ENCODE peak calls at places on chromosomes 12 and 14, in seven cellular contexts. One of them, this sample, is unnamed.

GRCh38 chr12:68746572-68747180 is 700 bp downstream of the SLC35E3 start:
- DNase-seq in upper lobe of left lung: peak
- DNase-seq in germinal center: peak
- DNase-seq in HEK293T: peak
- DNase-seq in NCI-H1417: peak
- DNase-seq in GM20000: peak
- DNase-seq in activated CD4-positive, alpha-beta T cell treated with anti-CD3 and anti-CD28 coated beads for 24 hours: no peak
- DNase-seq in this sample: peak

GRCh38 chr12:69982081-69982480 is 157.1 kb downstream of the MYRFL start:
- DNase-seq in HEK293T: no peak
- DNase-seq in NCI-H1417: no peak
- DNase-seq in upper lobe of left lung: no peak
- DNase-seq in germinal center: no peak
- DNase-seq in GM20000: no peak
- DNase-seq in activated CD4-positive, alpha-beta T cell treated with anti-CD3 and anti-CD28 coated beads for 24 hours: no peak
- DNase-seq in this sample: no peak

GRCh38 chr12:114405449-114406271 is at the start of gene TBX5:
- DNase-seq in activated CD4-positive, alpha-beta T cell treated with anti-CD3 and anti-CD28 coated beads for 24 hours: no peak
- DNase-seq in HEK293T: no peak
- DNase-seq in GM20000: peak
- DNase-seq in NCI-H1417: no peak
- DNase-seq in germinal center: no peak
- DNase-seq in upper lobe of left lung: peak
- DNase-seq in this sample: no peak

GRCh38 chr12:92971869-92972524 is 42.9 kb upstream of the EEA1 start:
- DNase-seq in upper lobe of left lung: no peak
- DNase-seq in germinal center: no peak
- DNase-seq in GM20000: no peak
- DNase-seq in NCI-H1417: no peak
- DNase-seq in HEK293T: no peak
- DNase-seq in activated CD4-positive, alpha-beta T cell treated with anti-CD3 and anti-CD28 coated beads for 24 hours: no peak
- DNase-seq in this sample: no peak

GRCh38 chr14:99549684-99550083 is 54.3 kb downstream of the CCDC85C start:
- DNase-seq in NCI-H1417: peak
- DNase-seq in activated CD4-positive, alpha-beta T cell treated with anti-CD3 and anti-CD28 coated beads for 24 hours: no peak
- DNase-seq in HEK293T: no peak
- DNase-seq in upper lobe of left lung: no peak
- DNase-seq in germinal center: no peak
- DNase-seq in GM20000: no peak
- DNase-seq in this sample: no peak

GRCh38 chr12:21428241-21428640 is 9.2 kb upstream of the PYROXD1 start:
- DNase-seq in germinal center: no peak
- DNase-seq in NCI-H1417: no peak
- DNase-seq in GM20000: no peak
- DNase-seq in HEK293T: no peak
- DNase-seq in activated CD4-positive, alpha-beta T cell treated with anti-CD3 and anti-CD28 coated beads for 24 hours: no peak
- DNase-seq in upper lobe of left lung: no peak
- DNase-seq in this sample: no peak

GRCh38 chr14:100898465-100898864 is 5.1 kb downstream of the RTL1 start:
- DNase-seq in NCI-H1417: peak
- DNase-seq in upper lobe of left lung: no peak
- DNase-seq in activated CD4-positive, alpha-beta T cell treated with anti-CD3 and anti-CD28 coated beads for 24 hours: no peak
- DNase-seq in GM20000: no peak
- DNase-seq in HEK293T: no peak
- DNase-seq in germinal center: no peak
- DNase-seq in this sample: no peak

GRCh38 chr14:25015761-25016160 is 34.2 kb downstream of the STXBP6 start:
- DNase-seq in activated CD4-positive, alpha-beta T cell treated with anti-CD3 and anti-CD28 coated beads for 24 hours: no peak
- DNase-seq in HEK293T: no peak
- DNase-seq in germinal center: no peak
- DNase-seq in upper lobe of left lung: no peak
- DNase-seq in NCI-H1417: no peak
- DNase-seq in GM20000: no peak
- DNase-seq in this sample: no peak

GRCh38 chr12:132190834-132191500 is 46.7 kb downstream of the NOC4L start:
- DNase-seq in GM20000: no peak
- DNase-seq in upper lobe of left lung: peak
- DNase-seq in germinal center: no peak
- DNase-seq in activated CD4-positive, alpha-beta T cell treated with anti-CD3 and anti-CD28 coated beads for 24 hours: no peak
- DNase-seq in NCI-H1417: no peak
- DNase-seq in HEK293T: no peak
- DNase-seq in this sample: no peak

GRCh38 chr12:2876431-2877046 is 435 bp downstream of the FOXM1 start:
- DNase-seq in NCI-H1417: peak
- DNase-seq in HEK293T: peak
- DNase-seq in GM20000: peak
- DNase-seq in germinal center: peak
- DNase-seq in upper lobe of left lung: no peak
- DNase-seq in activated CD4-positive, alpha-beta T cell treated with anti-CD3 and anti-CD28 coated beads for 24 hours: no peak
- DNase-seq in this sample: no peak

GRCh38 chr14:51430079-51430478 is 190.0 kb downstream of the TMX1 start:
- DNase-seq in HEK293T: no peak
- DNase-seq in GM20000: no peak
- DNase-seq in upper lobe of left lung: no peak
- DNase-seq in activated CD4-positive, alpha-beta T cell treated with anti-CD3 and anti-CD28 coated beads for 24 hours: no peak
- DNase-seq in germinal center: no peak
- DNase-seq in NCI-H1417: no peak
- DNase-seq in this sample: no peak

GRCh38 chr14:102434647-102435175 is 72.0 kb downstream of the TECPR2 start:
- DNase-seq in NCI-H1417: no peak
- DNase-seq in HEK293T: no peak
- DNase-seq in GM20000: no peak
- DNase-seq in upper lobe of left lung: no peak
- DNase-seq in activated CD4-positive, alpha-beta T cell treated with anti-CD3 and anti-CD28 coated beads for 24 hours: no peak
- DNase-seq in germinal center: no peak
- DNase-seq in this sample: no peak

GRCh38 chr12:42386310-42386709 is 60.3 kb downstream of the PPHLN1 start:
- DNase-seq in NCI-H1417: no peak
- DNase-seq in upper lobe of left lung: no peak
- DNase-seq in HEK293T: no peak
- DNase-seq in germinal center: no peak
- DNase-seq in activated CD4-positive, alpha-beta T cell treated with anti-CD3 and anti-CD28 coated beads for 24 hours: no peak
- DNase-seq in GM20000: no peak
- DNase-seq in this sample: no peak

GRCh38 chr12:52230364-52231281 is 2.4 kb upstream of the KRT7 start:
- DNase-seq in germinal center: no peak
- DNase-seq in GM20000: no peak
- DNase-seq in upper lobe of left lung: no peak
- DNase-seq in HEK293T: no peak
- DNase-seq in activated CD4-positive, alpha-beta T cell treated with anti-CD3 and anti-CD28 coated beads for 24 hours: no peak
- DNase-seq in NCI-H1417: no peak
- DNase-seq in this sample: no peak

GRCh38 chr12:186006-186625 is 27.8 kb downstream of the SLC6A12 start:
- DNase-seq in GM20000: no peak
- DNase-seq in activated CD4-positive, alpha-beta T cell treated with anti-CD3 and anti-CD28 coated beads for 24 hours: no peak
- DNase-seq in HEK293T: no peak
- DNase-seq in NCI-H1417: no peak
- DNase-seq in germinal center: no peak
- DNase-seq in upper lobe of left lung: no peak
- DNase-seq in this sample: no peak

GRCh38 chr14:79325071-79325470 is 886.2 kb downstream of the DIO2 start:
- DNase-seq in activated CD4-positive, alpha-beta T cell treated with anti-CD3 and anti-CD28 coated beads for 24 hours: no peak
- DNase-seq in HEK293T: no peak
- DNase-seq in upper lobe of left lung: no peak
- DNase-seq in GM20000: no peak
- DNase-seq in NCI-H1417: peak
- DNase-seq in germinal center: no peak
- DNase-seq in this sample: no peak

GRCh38 chr14:92465353-92466067 is 48.1 kb upstream of the RIN3 start:
- DNase-seq in NCI-H1417: no peak
- DNase-seq in HEK293T: no peak
- DNase-seq in activated CD4-positive, alpha-beta T cell treated with anti-CD3 and anti-CD28 coated beads for 24 hours: no peak
- DNase-seq in germinal center: no peak
- DNase-seq in upper lobe of left lung: no peak
- DNase-seq in GM20000: no peak
- DNase-seq in this sample: no peak

GRCh38 chr14:89853976-89854693 is 100.4 kb downstream of the EFCAB11 start:
- DNase-seq in activated CD4-positive, alpha-beta T cell treated with anti-CD3 and anti-CD28 coated beads for 24 hours: no peak
- DNase-seq in NCI-H1417: peak
- DNase-seq in GM20000: no peak
- DNase-seq in HEK293T: no peak
- DNase-seq in upper lobe of left lung: no peak
- DNase-seq in germinal center: no peak
- DNase-seq in this sample: no peak

GRCh38 chr14:80987235-80988032 is 32.0 kb downstream of the TSHR start:
- DNase-seq in NCI-H1417: peak
- DNase-seq in upper lobe of left lung: no peak
- DNase-seq in germinal center: peak
- DNase-seq in activated CD4-positive, alpha-beta T cell treated with anti-CD3 and anti-CD28 coated beads for 24 hours: peak
- DNase-seq in GM20000: peak
- DNase-seq in HEK293T: peak
- DNase-seq in this sample: peak

GRCh38 chr14:93481758-93482157 is 51.0 kb downstream of the UNC79 start:
- DNase-seq in HEK293T: no peak
- DNase-seq in activated CD4-positive, alpha-beta T cell treated with anti-CD3 and anti-CD28 coated beads for 24 hours: no peak
- DNase-seq in NCI-H1417: no peak
- DNase-seq in upper lobe of left lung: no peak
- DNase-seq in germinal center: no peak
- DNase-seq in GM20000: no peak
- DNase-seq in this sample: no peak

GRCh38 chr14:72810201-72810600 is 83.7 kb downstream of the DPF3 start:
- DNase-seq in NCI-H1417: no peak
- DNase-seq in HEK293T: no peak
- DNase-seq in upper lobe of left lung: no peak
- DNase-seq in GM20000: no peak
- DNase-seq in germinal center: no peak
- DNase-seq in activated CD4-positive, alpha-beta T cell treated with anti-CD3 and anti-CD28 coated beads for 24 hours: peak
- DNase-seq in this sample: no peak